ENCODE peak calls at places on chromosome 20, in four cellular contexts. Y is neural progenitor cell, O is OCI-LY7, X is GM23248. D is an unnamed sample. For H3K79me2, the result is how much of the 10 kb centered on the place peaks cover.

GRCh38 chr20:35604444-35604750 is 11.2 kb upstream of the SPAG4 start:
- DNase-seq in Y (peak), X (peak), O (peak), D (peak)

GRCh38 chr20:25036331-25036936 is 21.5 kb downstream of the ACSS1 start:
- DNase-seq in O (peak), X (no peak), Y (no peak), D (no peak)

GRCh38 chr20:50794846-50795634 is at the start of gene BCAS4:
- DNase-seq in X (peak), O (peak), Y (peak), D (peak)

GRCh38 chr20:61295726-61296628 is 43.9 kb downstream of the CDH4 start:
- DNase-seq in Y (no peak), X (no peak), O (no peak), D (no peak)

GRCh38 chr20:60011512-60012507 is 53.6 kb downstream of the CDH26 start:
- DNase-seq in X (no peak), O (no peak), Y (no peak), D (no peak)

GRCh38 chr20:3839328-3839727 is 7.3 kb upstream of the MAVS start:
- DNase-seq in X (no peak), O (no peak), Y (peak), D (no peak)

GRCh38 chr20:3781153-3781910 is at the start of gene SPEF1:
- DNase-seq in X (peak), O (peak), Y (peak), D (peak)

GRCh38 chr20:58740356-58741308 is 48.0 kb downstream of the NPEPL1 start:
- DNase-seq in X (no peak), Y (no peak), O (no peak), D (no peak)

GRCh38 chr20:2135018-2135417 is 33.4 kb downstream of the STK35 start:
- DNase-seq in O (no peak), X (peak), Y (no peak), D (no peak)

GRCh38 chr20:37395921-37396519 is 50.1 kb downstream of the SRC start:
- DNase-seq in O (no peak), X (no peak), Y (peak), D (no peak)

GRCh38 chr20:24616258-24617079 is 147.0 kb downstream of the SYNDIG1 start:
- DNase-seq in X (no peak), Y (no peak), O (no peak), D (no peak)

GRCh38 chr20:43043887-43044286 is 145.8 kb downstream of the PTPRT start:
- DNase-seq in X (no peak), Y (peak), O (no peak), D (no peak)

GRCh38 chr20:57698191-57698866 is 11.5 kb downstream of the PMEPA1 start:
- DNase-seq in Y (no peak), O (no peak), X (peak), D (peak)

GRCh38 chr20:59525500-59526241 is 78.7 kb upstream of the PHACTR3 start:
- DNase-seq in O (peak), X (peak), Y (peak), D (peak)

GRCh38 chr20:59309218-59309617 is 8.8 kb downstream of the EDN3 start:
- DNase-seq in O (no peak), Y (no peak), X (no peak), D (no peak)

GRCh38 chr20:33947709-33948295 is 45.9 kb upstream of the RALY start:
- DNase-seq in X (peak), O (peak), Y (peak), D (peak)

GRCh38 chr20:35042268-35042667 is 50.3 kb downstream of the TRPC4AP start:
- DNase-seq in Y (no peak), O (no peak), X (no peak), D (no peak)

GRCh38 chr20:62571667-62572344 is 70.5 kb upstream of the SLCO4A1 start:
- DNase-seq in O (peak), Y (no peak), X (peak), D (peak)

GRCh38 chr20:33688938-33689424 is 2.8 kb upstream of the E2F1 start:
- DNase-seq in X (no peak), Y (no peak), O (no peak), D (no peak)

GRCh38 chr20:23190557-23190956 is 104.4 kb upstream of the CD93 start:
- DNase-seq in Y (no peak), X (no peak), O (no peak), D (no peak)

GRCh38 chr20:63035284-63036185 is 28.8 kb upstream of the BHLHE23 start:
- DNase-seq in O (no peak), Y (no peak), X (no peak), D (no peak)

GRCh38 chr20:57998276-57998675 is 230.2 kb downstream of the ANKRD60 start:
- DNase-seq in O (no peak), Y (no peak), X (no peak), D (peak)

GRCh38 chr20:32535953-32536823 is 48.9 kb downstream of the NOL4L start:
- DNase-seq in O (peak), Y (peak), X (peak), D (peak)

GRCh38 chr20:6940052-6940451 is 172.6 kb downstream of the BMP2 start:
- DNase-seq in X (peak), Y (peak), O (peak), D (peak)

GRCh38 chr20:44056010-44056698 is 130.8 kb downstream of the JPH2 start:
- DNase-seq in O (no peak), X (no peak), Y (peak), D (no peak)

GRCh38 chr20:38828514-38829295 is 23.2 kb downstream of the PPP1R16B start:
- DNase-seq in X (no peak), O (no peak), Y (no peak), D (no peak)
- H3K79me2 ChIP-seq in X (under half), O (under half), Y (under half), D (under half)

DNA sequence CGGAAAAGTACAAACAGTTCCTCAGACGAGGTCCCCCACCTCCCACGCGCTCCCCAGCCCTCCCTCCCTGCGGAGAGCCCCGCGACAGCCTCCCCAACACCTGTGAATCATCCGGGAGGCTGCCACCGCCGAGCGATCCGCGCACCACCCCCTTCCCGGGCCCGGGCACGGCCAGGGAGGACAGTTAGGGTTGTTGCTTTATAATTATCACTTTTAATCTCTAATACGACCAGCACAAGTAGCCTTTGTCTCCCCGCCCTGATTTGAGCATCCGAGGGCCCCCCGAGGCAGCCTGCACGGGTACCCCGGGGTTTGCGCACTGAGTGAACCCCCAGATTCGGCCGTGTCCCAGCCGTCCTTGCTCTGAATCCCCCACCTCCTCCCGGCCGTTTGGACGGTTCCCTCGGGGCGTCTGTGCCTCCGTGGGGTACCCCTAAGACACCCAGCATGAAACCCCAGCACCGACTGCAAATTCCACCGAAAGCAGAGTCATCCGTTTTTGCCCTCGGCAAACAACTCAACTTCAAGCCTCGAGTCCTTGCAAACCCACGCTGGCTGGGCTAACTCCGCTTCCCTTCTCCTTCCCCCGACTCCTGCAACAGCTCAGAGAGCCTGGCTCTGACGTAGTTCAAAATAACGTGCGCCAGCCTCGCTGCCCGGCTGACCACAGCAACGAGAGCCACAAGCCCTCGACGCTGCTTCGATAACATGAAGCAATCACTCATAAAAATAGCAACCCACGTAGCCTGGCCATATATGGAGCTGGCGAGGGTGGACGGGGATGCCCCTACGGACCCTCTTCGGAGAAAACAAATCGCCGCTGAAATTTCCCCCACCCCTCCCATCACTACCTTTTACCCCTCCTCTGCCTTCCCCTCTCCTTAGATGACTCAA is 866 bp upstream of the SNAP25 start:
- DNase-seq in Y (peak), O (no peak), X (peak), D (no peak)
- H2AFZ ChIP-seq in Y (peak), O (no peak), X (no peak), D (no peak)

DNA sequence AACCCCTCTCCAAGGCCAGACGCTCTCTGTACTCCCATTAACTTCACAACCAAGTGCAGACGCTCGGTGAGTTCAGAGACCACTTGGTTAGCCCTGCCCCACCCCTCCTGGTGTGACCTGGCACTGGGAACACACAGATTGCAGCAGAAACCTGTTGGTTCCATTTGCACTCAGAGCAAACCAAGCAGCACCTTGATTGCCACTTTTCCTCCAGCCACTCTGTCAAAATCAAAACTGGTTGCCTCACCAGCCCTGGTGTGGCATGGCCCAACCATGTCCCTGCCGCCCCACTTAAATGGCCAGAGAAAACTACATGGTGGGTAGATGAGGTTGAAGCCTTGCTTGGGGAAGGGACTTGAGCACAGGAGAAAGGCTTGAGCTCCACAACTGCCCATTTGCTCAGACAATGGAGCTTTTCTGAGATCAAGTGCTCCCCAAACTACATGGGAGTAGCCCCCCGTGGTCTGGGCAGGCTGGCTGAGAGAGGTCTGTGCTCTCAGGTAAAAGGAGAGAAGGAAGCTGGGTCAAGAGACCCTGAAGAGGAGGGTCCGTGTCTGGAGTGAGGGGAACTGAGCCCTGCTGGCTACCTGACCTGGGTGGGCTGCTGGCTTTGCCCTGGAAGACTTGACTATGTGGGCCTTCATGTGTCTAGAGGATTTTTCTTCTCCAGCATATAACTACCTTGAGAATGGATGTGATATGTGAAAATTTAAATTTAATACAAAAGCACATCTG is 43.4 kb downstream of the PLCG1 start:
- DNase-seq in Y (no peak), O (no peak), X (no peak), D (no peak)
- H3K27ac ChIP-seq in Y (no peak), O (no peak), X (no peak), D (no peak)

DNA sequence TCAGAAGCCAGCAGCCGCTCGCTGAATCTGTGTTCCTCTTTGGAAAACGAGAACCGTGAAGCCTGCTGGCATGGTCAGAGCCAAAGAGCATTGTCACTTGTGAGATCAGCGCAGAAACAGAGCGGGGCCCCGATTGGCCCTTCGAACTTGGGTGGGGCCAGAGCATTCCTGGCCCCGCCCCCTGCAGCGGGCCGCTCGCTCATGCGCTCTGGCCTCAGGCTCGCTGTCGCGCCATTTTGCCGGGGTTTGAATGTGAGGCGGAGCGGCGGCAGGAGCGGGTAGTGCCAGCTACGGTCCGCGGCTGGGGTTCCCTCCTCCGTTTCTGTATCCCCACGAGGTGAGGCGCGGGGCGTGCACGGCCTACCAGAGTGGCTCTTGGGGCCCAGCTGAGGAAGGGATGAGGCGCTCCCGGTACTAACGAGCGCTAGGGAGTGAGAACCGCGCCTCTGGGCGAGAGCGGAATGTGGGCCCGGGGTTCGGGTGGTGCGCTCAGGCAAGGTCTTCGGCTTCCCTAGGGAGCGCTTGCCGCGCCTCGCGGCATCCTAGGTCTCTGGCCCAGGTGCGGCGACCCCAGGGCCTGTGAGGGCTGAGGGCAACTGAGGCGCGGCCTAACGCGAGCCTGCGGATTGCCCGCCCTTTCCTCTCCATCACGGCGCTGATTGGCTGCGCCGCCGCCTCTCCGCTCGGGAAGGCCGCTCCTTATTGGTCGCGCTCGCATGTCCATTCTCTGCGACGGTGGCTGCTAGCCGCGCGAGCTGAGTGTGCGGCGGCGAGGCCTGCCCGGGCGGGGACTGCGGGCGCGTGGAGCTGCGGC is at the start of gene CSE1L:
- DNase-seq in Y (peak), X (peak), O (peak), D (peak)
- H3K79me2 ChIP-seq in Y (half or more), X (under half), O (half or more), D (half or more)

D was measured in Karpas-422.